ENCODE peak calls at places on chromosomes 3 and 15, in six cellular contexts. C is A549, V is endothelial cell of umbilical vein, Q is HepG2, J is K562, O is GM12878. H is an unnamed sample.

GRCh38 chr3:12969487-12969886 is 103.7 kb downstream of the IQSEC1 start:
- DNase-seq in C (no peak), V (no peak), Q (no peak), J (no peak), O (no peak), H (no peak)

GRCh38 chr3:47910233-47910632 is 106.0 kb downstream of the MAP4 start:
- DNase-seq in C (no peak), V (no peak), Q (no peak), J (no peak), O (no peak), H (no peak)

GRCh38 chr3:87771338-87772059 is 287.3 kb downstream of the CGGBP1 start:
- DNase-seq in C (peak), V (peak), Q (peak), J (peak), O (peak), H (peak)

GRCh38 chr3:57820479-57820878 is 64.4 kb downstream of the SLMAP start:
- DNase-seq in C (no peak), V (no peak), Q (peak), J (no peak), O (no peak), H (no peak)

GRCh38 chr15:36777941-36778340 is 198.5 kb downstream of the CDIN1 start:
- DNase-seq in C (no peak), V (no peak), Q (no peak), J (no peak), O (no peak), H (no peak)

GRCh38 chr3:122085666-122086065 is 30.5 kb downstream of the CD86 start:
- DNase-seq in C (no peak), V (no peak), Q (no peak), J (no peak), O (no peak), H (peak)

GRCh38 chr3:188321258-188321657 is 167.3 kb downstream of the LPP start:
- DNase-seq in C (no peak), V (no peak), Q (no peak), J (no peak), O (no peak), H (no peak)

GRCh38 chr3:23712095-23712494 is 93.7 kb upstream of the UBE2E1 start:
- DNase-seq in C (no peak), V (no peak), Q (no peak), J (no peak), O (peak), H (no peak)

GRCh38 chr15:70039917-70040316 is 57.8 kb downstream of the TLE3 start:
- DNase-seq in C (no peak), V (no peak), Q (no peak), J (no peak), O (no peak), H (no peak)

GRCh38 chr3:54888162-54888561 is 39.7 kb downstream of the LRTM1 start:
- DNase-seq in C (no peak), V (no peak), Q (no peak), J (no peak), O (no peak), H (no peak)

GRCh38 chr15:73688455-73688854 is 4.3 kb downstream of the CD276 start:
- DNase-seq in C (no peak), V (peak), Q (no peak), J (peak), O (no peak), H (no peak)

GRCh38 chr3:101687142-101687931 is 819 bp upstream of the RPL24 start:
- DNase-seq in C (peak), V (no peak), Q (no peak), J (no peak), O (no peak), H (no peak)

GRCh38 chr3:53974314-53974713 is 82.7 kb upstream of the SELENOK start:
- DNase-seq in C (no peak), V (no peak), Q (no peak), J (no peak), O (no peak), H (no peak)

GRCh38 chr3:61926913-61927312 is 365.5 kb downstream of the PTPRG start:
- DNase-seq in C (no peak), V (no peak), Q (no peak), J (no peak), O (no peak), H (no peak)

GRCh38 chr3:114887806-114888205 is 259.3 kb downstream of the ZBTB20 start:
- DNase-seq in C (no peak), V (no peak), Q (no peak), J (no peak), O (no peak), H (no peak)

DNA sequence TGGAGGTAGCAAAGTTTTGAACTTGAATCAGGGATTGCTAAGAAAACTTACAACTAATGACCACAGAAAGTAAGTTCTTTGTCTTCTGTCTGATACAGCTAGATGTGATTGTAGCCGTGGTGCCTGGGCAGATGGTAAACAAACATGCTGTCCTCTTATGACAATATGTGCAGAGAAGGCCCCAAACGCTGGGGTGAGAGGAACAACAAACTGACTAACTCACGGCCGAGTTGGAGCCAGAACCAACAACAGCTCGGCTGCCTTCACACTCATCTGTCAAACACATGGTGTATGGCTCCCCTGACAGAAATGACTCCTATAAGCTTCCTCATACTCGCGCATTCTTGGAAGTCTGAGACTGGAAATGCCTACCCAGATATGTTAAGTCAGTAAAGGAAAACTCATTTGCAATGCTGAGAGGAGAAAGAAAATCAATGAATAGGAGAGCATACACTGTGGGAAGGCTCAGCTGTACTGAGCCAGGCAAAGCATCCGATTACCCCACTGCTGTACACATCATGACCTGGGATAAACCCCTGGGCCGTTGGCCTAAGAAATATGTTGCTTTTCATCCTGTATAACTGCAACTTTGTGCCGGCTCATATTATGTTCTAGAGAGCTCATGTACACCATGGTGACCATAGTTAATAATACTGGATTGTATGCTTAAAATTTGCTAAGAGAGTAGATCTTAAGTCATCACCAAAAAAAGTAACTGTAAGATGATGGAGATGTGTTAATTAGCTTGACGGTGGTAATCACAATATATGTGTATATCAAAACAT is 5.7 kb downstream of the THBS1 start:
- DNase-seq in C (no peak), V (peak), Q (no peak), J (no peak), O (no peak), H (no peak)
- H3K4me3 ChIP-seq in C (no peak), V (peak), Q (no peak), J (no peak), O (no peak), H (no peak)

DNA sequence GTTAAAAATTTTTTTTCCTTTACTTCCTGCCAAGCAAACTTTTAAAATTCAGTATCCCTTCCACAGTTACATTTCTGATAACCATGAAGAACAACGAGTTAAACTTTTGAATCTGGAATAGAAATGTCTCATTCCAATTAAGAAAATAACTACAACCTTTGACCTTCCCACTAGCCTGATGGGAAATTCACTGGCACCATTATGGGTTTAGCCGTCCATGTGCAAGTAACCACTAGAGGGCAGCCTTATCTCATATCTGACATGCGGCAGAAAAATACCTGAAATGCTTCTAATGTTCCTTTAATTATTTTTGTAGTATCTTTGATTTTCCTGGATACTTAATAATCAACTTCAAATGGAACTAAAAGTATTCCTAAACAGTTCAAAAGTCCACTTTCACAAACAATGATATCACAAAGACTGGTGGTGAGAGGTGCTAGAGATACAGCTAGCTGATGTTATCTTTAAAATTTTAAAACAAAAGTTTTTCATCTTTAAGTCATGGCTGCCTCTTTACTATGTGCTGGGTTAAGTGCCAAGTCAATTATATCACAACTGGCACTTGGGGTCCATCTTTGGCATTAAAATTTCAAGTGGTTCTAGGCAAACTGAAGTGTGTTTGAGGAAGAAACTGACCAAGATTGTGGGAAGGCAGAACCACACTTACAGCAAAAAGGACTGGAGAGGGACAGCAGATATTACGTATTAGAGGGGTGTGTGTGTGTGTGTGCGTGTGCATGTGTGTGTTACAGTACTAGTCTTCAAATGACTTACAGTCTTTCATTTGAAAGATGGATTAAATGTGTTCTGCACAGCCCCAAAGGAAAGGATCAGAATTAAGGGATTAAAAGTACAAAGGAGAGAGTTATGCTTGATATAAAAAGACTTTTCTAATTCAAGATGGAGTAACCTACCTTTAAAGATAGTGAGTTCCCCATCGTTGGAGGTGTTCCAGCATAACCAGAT is 107.1 kb upstream of the ICE2 start:
- DNase-seq in C (peak), V (peak), Q (peak), J (peak), O (no peak), H (peak)
- TF ChIP-seq MYC in C (no peak), V (no peak), Q (no peak), J (no peak), O (no peak), H (peak)

GRCh38 chr3:45455040-45455439 is 66.7 kb downstream of the LARS2 start:
- DNase-seq in C (no peak), V (no peak), Q (no peak), J (peak), O (no peak), H (no peak)
- TF ChIP-seq MAX in C (no peak), V (no peak), Q (no peak), J (no peak), O (no peak), H (no peak)

DNA sequence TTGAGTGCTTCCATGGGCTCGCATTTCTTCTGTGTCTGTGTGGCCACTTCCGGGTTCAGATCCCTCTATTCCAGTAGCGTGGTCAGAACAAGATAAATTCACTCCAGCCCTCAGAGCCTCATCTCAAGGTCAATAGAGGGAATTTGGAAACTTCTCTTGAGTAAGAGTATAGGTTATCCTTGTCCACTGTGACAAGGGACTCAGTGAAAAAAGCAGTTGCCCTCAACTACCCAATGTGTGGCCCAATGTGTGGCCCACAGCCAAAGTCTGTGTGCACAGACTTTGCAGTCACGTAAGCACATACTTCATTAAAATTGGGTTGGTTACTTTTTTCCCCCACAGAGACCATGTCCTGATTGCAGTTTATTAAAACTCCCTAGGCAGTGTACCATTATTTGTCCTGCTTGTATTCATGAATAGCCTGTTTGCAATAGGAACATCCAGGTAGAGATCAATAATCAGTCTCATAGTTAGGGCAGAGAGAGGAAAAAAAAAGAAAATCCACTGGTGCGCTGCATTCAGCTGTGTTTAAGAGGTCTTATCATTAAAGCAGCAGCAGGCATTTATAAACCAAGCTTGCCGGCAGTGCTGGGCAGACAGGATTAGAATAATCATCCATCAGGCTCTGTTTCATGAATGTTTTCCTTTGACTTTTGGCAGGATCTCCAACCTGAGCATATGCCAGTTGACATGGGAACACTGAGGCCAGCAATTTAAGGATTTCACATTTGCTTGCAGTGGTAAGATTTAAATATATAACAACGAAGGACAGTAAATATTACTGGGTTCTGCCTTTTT is 305.4 kb upstream of the SEMA6D start:
- DNase-seq in C (no peak), V (peak), Q (no peak), J (no peak), O (no peak), H (no peak)
- H3K4me3 ChIP-seq in C (no peak), V (no peak), Q (no peak), J (no peak), O (no peak), H (no peak)

DNA sequence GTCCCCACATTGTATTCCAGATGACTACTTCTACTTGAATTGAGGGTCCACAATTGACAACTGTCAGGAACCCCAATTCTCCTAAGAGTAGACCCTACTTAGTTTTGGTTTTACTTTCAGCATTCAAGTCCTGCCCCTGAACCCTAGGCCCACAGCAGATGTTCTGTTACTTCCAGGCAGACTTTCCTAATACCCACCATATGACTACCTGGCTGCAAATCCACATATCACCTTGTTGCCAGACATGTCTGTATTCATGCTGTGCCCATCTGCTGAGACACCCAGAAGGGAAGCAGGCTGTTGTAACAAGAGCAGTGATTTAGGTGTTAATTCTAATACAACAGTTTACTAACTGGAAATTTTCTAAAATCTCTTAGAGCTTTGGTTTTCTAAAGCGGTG is 235.1 kb upstream of the CCDC54 start:
- DNase-seq in C (no peak), V (no peak), Q (no peak), J (no peak), O (no peak), H (no peak)
- TF ChIP-seq MYC in C (no peak), V (no peak), Q (no peak), J (no peak), O (no peak), H (no peak)

DNA sequence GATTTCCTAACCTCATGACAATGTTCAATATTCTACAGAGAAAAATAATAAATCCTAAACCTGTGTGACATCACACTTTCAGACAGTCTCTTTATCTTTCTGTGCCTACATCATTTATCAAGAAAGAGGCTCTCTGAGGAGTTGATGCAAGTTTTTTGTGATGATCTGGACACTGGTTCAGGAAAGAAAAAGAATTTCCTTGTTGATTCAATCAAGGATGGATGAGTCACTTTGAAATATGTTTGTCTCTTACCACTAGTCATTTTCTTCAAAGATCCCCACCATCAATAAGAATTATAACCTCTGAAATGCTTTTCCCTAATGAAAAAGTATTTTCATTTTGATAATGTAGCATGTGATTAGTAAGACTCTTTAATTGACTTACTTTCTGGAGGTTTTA is 404.6 kb downstream of the WDR72 start:
- DNase-seq in C (peak), V (no peak), Q (no peak), J (no peak), O (no peak), H (no peak)
- TF ChIP-seq MAX in C (no peak), V (no peak), Q (no peak), J (no peak), O (no peak), H (no peak)

H was measured in NB4.